ENCODE peak calls at places on chromosomes 4 and X, in six cellular contexts. One of them, this sample, is unnamed.

GRCh38 chrX:37871626-37872302 is 24.4 kb upstream of the DYNLT3 start:
- DNase-seq in aorta: peak; percentile 64
- DNase-seq in naive thymus-derived CD4-positive, alpha-beta T cell: no peak
- DNase-seq in IMR-90: peak; percentile 93
- DNase-seq in CD4-positive, CD25-positive, alpha-beta regulatory T cell: no peak
- DNase-seq in neuronal stem cell: no peak
- DNase-seq in this sample: no peak

GRCh38 chrX:118974908-118975671 is 672 bp downstream of the LONRF3 start:
- DNase-seq in aorta: peak; percentile 61
- DNase-seq in naive thymus-derived CD4-positive, alpha-beta T cell: peak; percentile 56
- DNase-seq in IMR-90: no peak
- DNase-seq in CD4-positive, CD25-positive, alpha-beta regulatory T cell: peak; percentile 61
- DNase-seq in neuronal stem cell: no peak
- DNase-seq in this sample: peak; percentile 30

GRCh38 chrX:46044486-46044885 is 500.7 kb downstream of the ZNF674 start:
- DNase-seq in aorta: no peak
- DNase-seq in naive thymus-derived CD4-positive, alpha-beta T cell: no peak
- DNase-seq in IMR-90: no peak
- DNase-seq in CD4-positive, CD25-positive, alpha-beta regulatory T cell: no peak
- DNase-seq in neuronal stem cell: no peak
- DNase-seq in this sample: no peak

GRCh38 chrX:153831435-153832150 is 1.2 kb upstream of the PDZD4 start:
- DNase-seq in aorta: no peak
- DNase-seq in naive thymus-derived CD4-positive, alpha-beta T cell: no peak
- DNase-seq in IMR-90: no peak
- DNase-seq in CD4-positive, CD25-positive, alpha-beta regulatory T cell: no peak
- DNase-seq in neuronal stem cell: no peak
- DNase-seq in this sample: no peak

GRCh38 chr4:7658297-7659204 is 223.8 kb upstream of the PSAPL1 start:
- DNase-seq in aorta: no peak
- DNase-seq in naive thymus-derived CD4-positive, alpha-beta T cell: no peak
- DNase-seq in IMR-90: peak; percentile 79
- DNase-seq in CD4-positive, CD25-positive, alpha-beta regulatory T cell: no peak
- DNase-seq in neuronal stem cell: no peak
- DNase-seq in this sample: no peak

GRCh38 chr4:174604198-174604597 is 81.9 kb upstream of the HPGD start:
- DNase-seq in aorta: no peak
- DNase-seq in naive thymus-derived CD4-positive, alpha-beta T cell: no peak
- DNase-seq in IMR-90: peak; percentile 10
- DNase-seq in CD4-positive, CD25-positive, alpha-beta regulatory T cell: peak; percentile 48
- DNase-seq in neuronal stem cell: no peak
- DNase-seq in this sample: no peak

GRCh38 chr4:146661368-146661767 is 22.7 kb downstream of the POU4F2 start:
- DNase-seq in aorta: no peak
- DNase-seq in naive thymus-derived CD4-positive, alpha-beta T cell: no peak
- DNase-seq in IMR-90: no peak
- DNase-seq in CD4-positive, CD25-positive, alpha-beta regulatory T cell: no peak
- DNase-seq in neuronal stem cell: no peak
- DNase-seq in this sample: no peak

GRCh38 chr4:151443777-151444176 is 34.8 kb downstream of the FHIP1A start:
- DNase-seq in aorta: no peak
- DNase-seq in naive thymus-derived CD4-positive, alpha-beta T cell: no peak
- DNase-seq in IMR-90: no peak
- DNase-seq in CD4-positive, CD25-positive, alpha-beta regulatory T cell: no peak
- DNase-seq in neuronal stem cell: no peak
- DNase-seq in this sample: no peak

GRCh38 chrX:47278684-47279083 is 45.9 kb downstream of the USP11 start:
- DNase-seq in aorta: no peak
- DNase-seq in naive thymus-derived CD4-positive, alpha-beta T cell: no peak
- DNase-seq in IMR-90: peak; percentile 78
- DNase-seq in CD4-positive, CD25-positive, alpha-beta regulatory T cell: no peak
- DNase-seq in neuronal stem cell: no peak
- DNase-seq in this sample: no peak

DNA sequence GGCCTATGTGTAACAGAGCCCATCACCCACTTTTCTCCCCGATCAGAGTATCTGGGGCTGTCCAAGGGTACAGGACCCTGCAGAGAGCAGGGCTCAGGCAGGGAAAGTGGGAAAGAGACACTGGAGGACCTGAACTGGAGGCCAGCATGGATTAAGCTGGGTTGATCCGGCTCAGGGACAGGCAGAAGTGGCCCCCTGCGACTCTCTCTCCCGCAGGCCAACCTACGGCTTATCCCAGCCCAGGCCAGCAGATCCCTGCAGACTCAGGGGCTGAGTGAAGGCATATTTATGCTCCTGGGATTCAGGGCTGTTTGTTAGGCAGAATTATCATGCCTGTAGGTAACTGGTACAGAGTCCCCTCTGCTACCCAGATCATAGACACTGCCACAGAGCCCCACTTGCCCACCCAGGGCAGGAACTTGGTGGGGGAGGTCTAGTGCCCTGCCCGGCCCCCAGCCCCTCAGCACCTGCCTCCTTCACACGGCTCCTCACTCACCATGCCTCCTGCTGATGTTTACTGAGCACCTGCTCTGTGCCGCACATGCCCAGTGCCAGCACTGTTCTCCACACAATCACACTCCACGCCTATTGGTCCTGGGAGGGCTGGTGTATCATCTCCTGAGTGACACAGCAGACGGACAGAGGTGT is 87.3 kb downstream of the ADRA2C start:
- DNase-seq in aorta: no peak
- DNase-seq in naive thymus-derived CD4-positive, alpha-beta T cell: no peak
- DNase-seq in IMR-90: no peak
- DNase-seq in CD4-positive, CD25-positive, alpha-beta regulatory T cell: no peak
- DNase-seq in neuronal stem cell: no peak
- DNase-seq in this sample: no peak
- H3K27me3 ChIP-seq in aorta: no peaks in the 10 kb centered on the region
- H3K27me3 ChIP-seq in naive thymus-derived CD4-positive, alpha-beta T cell: no peaks in the 10 kb centered on the region
- H3K27me3 ChIP-seq in IMR-90: peaks cover 38% of the 10 kb centered on the region
- H3K27me3 ChIP-seq in CD4-positive, CD25-positive, alpha-beta regulatory T cell: no peaks in the 10 kb centered on the region
- H3K27me3 ChIP-seq in neuronal stem cell: peaks cover 46% of the 10 kb centered on the region
- H3K27me3 ChIP-seq in this sample: no peaks in the 10 kb centered on the region

GRCh38 chrX:25017667-25018247 is 2.0 kb upstream of the ARX start:
- DNase-seq in aorta: no peak
- DNase-seq in naive thymus-derived CD4-positive, alpha-beta T cell: no peak
- DNase-seq in IMR-90: no peak
- DNase-seq in CD4-positive, CD25-positive, alpha-beta regulatory T cell: no peak
- DNase-seq in neuronal stem cell: no peak
- DNase-seq in this sample: no peak

GRCh38 chrX:25021132-25021498 is 5.3 kb upstream of the ARX start:
- DNase-seq in aorta: no peak
- DNase-seq in naive thymus-derived CD4-positive, alpha-beta T cell: no peak
- DNase-seq in IMR-90: no peak
- DNase-seq in CD4-positive, CD25-positive, alpha-beta regulatory T cell: no peak
- DNase-seq in neuronal stem cell: no peak
- DNase-seq in this sample: no peak

GRCh38 chrX:25018682-25019081 is 2.9 kb upstream of the ARX start:
- DNase-seq in aorta: no peak
- DNase-seq in naive thymus-derived CD4-positive, alpha-beta T cell: no peak
- DNase-seq in IMR-90: no peak
- DNase-seq in CD4-positive, CD25-positive, alpha-beta regulatory T cell: no peak
- DNase-seq in neuronal stem cell: no peak
- DNase-seq in this sample: no peak

GRCh38 chrX:25020391-25021131 is 4.8 kb upstream of the ARX start:
- DNase-seq in aorta: no peak
- DNase-seq in naive thymus-derived CD4-positive, alpha-beta T cell: peak; percentile 24
- DNase-seq in IMR-90: no peak
- DNase-seq in CD4-positive, CD25-positive, alpha-beta regulatory T cell: no peak
- DNase-seq in neuronal stem cell: no peak
- DNase-seq in this sample: peak; percentile 45

GRCh38 chrX:25019707-25020390 is 4.1 kb upstream of the ARX start:
- DNase-seq in aorta: no peak
- DNase-seq in naive thymus-derived CD4-positive, alpha-beta T cell: no peak
- DNase-seq in IMR-90: no peak
- DNase-seq in CD4-positive, CD25-positive, alpha-beta regulatory T cell: no peak
- DNase-seq in neuronal stem cell: no peak
- DNase-seq in this sample: no peak
- H3K27me3 ChIP-seq in aorta: no peaks in the 10 kb centered on the region
- H3K27me3 ChIP-seq in naive thymus-derived CD4-positive, alpha-beta T cell: peaks cover 3% of the 10 kb centered on the region
- H3K27me3 ChIP-seq in IMR-90: peaks cover 87% of the 10 kb centered on the region
- H3K27me3 ChIP-seq in CD4-positive, CD25-positive, alpha-beta regulatory T cell: peaks cover 26% of the 10 kb centered on the region
- H3K27me3 ChIP-seq in neuronal stem cell: peaks cover 97% of the 10 kb centered on the region
- H3K27me3 ChIP-seq in this sample: no peaks in the 10 kb centered on the region

GRCh38 chr4:3864736-3865721 is 98.8 kb downstream of the ADRA2C start:
- DNase-seq in aorta: peak; percentile 35
- DNase-seq in naive thymus-derived CD4-positive, alpha-beta T cell: no peak
- DNase-seq in IMR-90: no peak
- DNase-seq in CD4-positive, CD25-positive, alpha-beta regulatory T cell: no peak
- DNase-seq in neuronal stem cell: no peak
- DNase-seq in this sample: no peak
- H3K27me3 ChIP-seq in aorta: no peaks in the 10 kb centered on the region
- H3K27me3 ChIP-seq in naive thymus-derived CD4-positive, alpha-beta T cell: no peaks in the 10 kb centered on the region
- H3K27me3 ChIP-seq in IMR-90: peaks cover 62% of the 10 kb centered on the region
- H3K27me3 ChIP-seq in CD4-positive, CD25-positive, alpha-beta regulatory T cell: no peaks in the 10 kb centered on the region
- H3K27me3 ChIP-seq in neuronal stem cell: peaks cover 53% of the 10 kb centered on the region
- H3K27me3 ChIP-seq in this sample: peaks cover 2% of the 10 kb centered on the region

GRCh38 chr4:98838528-98838927 is 90.4 kb downstream of the EIF4E start:
- DNase-seq in aorta: no peak
- DNase-seq in naive thymus-derived CD4-positive, alpha-beta T cell: no peak
- DNase-seq in IMR-90: no peak
- DNase-seq in CD4-positive, CD25-positive, alpha-beta regulatory T cell: no peak
- DNase-seq in neuronal stem cell: no peak
- DNase-seq in this sample: no peak

GRCh38 chr4:98838977-98839618 is 89.8 kb downstream of the EIF4E start:
- DNase-seq in aorta: no peak
- DNase-seq in naive thymus-derived CD4-positive, alpha-beta T cell: no peak
- DNase-seq in IMR-90: peak; percentile 15
- DNase-seq in CD4-positive, CD25-positive, alpha-beta regulatory T cell: no peak
- DNase-seq in neuronal stem cell: no peak
- DNase-seq in this sample: no peak

GRCh38 chr4:98828801-98829200 is 100.1 kb downstream of the EIF4E start:
- DNase-seq in aorta: no peak
- DNase-seq in naive thymus-derived CD4-positive, alpha-beta T cell: peak; percentile 16
- DNase-seq in IMR-90: no peak
- DNase-seq in CD4-positive, CD25-positive, alpha-beta regulatory T cell: peak; percentile 18
- DNase-seq in neuronal stem cell: no peak
- DNase-seq in this sample: no peak

GRCh38 chr4:98827661-98828060 is 101.3 kb downstream of the EIF4E start:
- DNase-seq in aorta: no peak
- DNase-seq in naive thymus-derived CD4-positive, alpha-beta T cell: no peak
- DNase-seq in IMR-90: no peak
- DNase-seq in CD4-positive, CD25-positive, alpha-beta regulatory T cell: no peak
- DNase-seq in neuronal stem cell: no peak
- DNase-seq in this sample: no peak

DNA sequence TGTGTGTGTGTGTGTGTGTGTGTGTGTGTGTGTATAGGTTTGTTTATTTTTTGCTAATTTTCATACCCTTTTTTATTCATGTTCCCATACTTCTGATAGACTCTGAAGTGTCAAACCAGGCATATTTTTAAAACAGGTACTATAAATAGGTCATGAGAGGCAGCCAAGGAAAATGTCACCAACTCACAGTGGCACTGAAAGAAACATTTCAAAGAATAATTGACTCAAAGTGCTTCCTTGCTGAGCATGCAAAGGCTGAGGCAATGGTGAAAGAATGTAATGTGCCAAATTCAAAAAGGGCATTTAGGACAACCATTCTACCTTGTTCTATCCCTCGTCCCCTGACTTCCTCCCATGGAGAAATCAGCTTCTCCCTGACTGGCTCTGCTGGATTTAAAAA is 95.5 kb downstream of the EIF4E start:
- DNase-seq in aorta: no peak
- DNase-seq in naive thymus-derived CD4-positive, alpha-beta T cell: no peak
- DNase-seq in IMR-90: no peak
- DNase-seq in CD4-positive, CD25-positive, alpha-beta regulatory T cell: no peak
- DNase-seq in neuronal stem cell: no peak
- DNase-seq in this sample: no peak
- H3K27me3 ChIP-seq in aorta: no peaks in the 10 kb centered on the region
- H3K27me3 ChIP-seq in naive thymus-derived CD4-positive, alpha-beta T cell: no peaks in the 10 kb centered on the region
- H3K27me3 ChIP-seq in IMR-90: no peaks in the 10 kb centered on the region
- H3K27me3 ChIP-seq in CD4-positive, CD25-positive, alpha-beta regulatory T cell: no peaks in the 10 kb centered on the region
- H3K27me3 ChIP-seq in neuronal stem cell: no peaks in the 10 kb centered on the region
- H3K27me3 ChIP-seq in this sample: no peaks in the 10 kb centered on the region